ENCODE peak calls at places on chromosomes 7 and 10, in eight cellular contexts. G is CD8-positive, alpha-beta memory T cell; I is heart right ventricle; J is adrenal gland; N is uterus; Z is left ventricle myocardium inferior; R is DND-41; U is ovary. P is an unnamed sample. For H3K4me1, the result is how much of the 10 kb centered on the place peaks cover.

GRCh38 chr10:27241640-27242472 is 1.3 kb upstream of the ACBD5 start:
- DNase-seq in J (peak), R (peak), G (peak), U (peak), I (peak), N (peak), Z (peak), P (peak)

GRCh38 chr7:13257661-13258060 is 570.2 kb downstream of the ARL4A start:
- DNase-seq in J (no peak), Z (no peak), U (no peak), G (no peak), I (no peak), R (no peak), N (no peak), P (no peak)

GRCh38 chr7:154867068-154867467 is 135.9 kb downstream of the PAXIP1 start:
- DNase-seq in Z (no peak), G (no peak), N (no peak), I (no peak), J (no peak), R (no peak), U (no peak), P (no peak)

GRCh38 chr10:100934084-100934659 is 21.4 kb downstream of the SLF2 start:
- DNase-seq in J (no peak), R (no peak), Z (no peak), I (no peak), N (no peak), U (no peak), G (no peak), P (no peak)

GRCh38 chr7:46695045-46695708 is 774.1 kb upstream of the IGFBP3 start:
- DNase-seq in N (no peak), G (no peak), I (no peak), Z (no peak), J (no peak), R (no peak), U (no peak), P (no peak)

GRCh38 chr10:129579228-129579627 is 112.2 kb downstream of the MGMT start:
- DNase-seq in U (no peak), G (no peak), R (no peak), I (no peak), Z (no peak), J (no peak), N (no peak), P (no peak)

GRCh38 chr10:125840955-125841354 is 17.6 kb downstream of the BCCIP start:
- DNase-seq in G (no peak), I (no peak), Z (no peak), U (no peak), R (no peak), N (no peak), J (no peak), P (no peak)

GRCh38 chr10:33820531-33820930 is 486.1 kb upstream of the NRP1 start:
- DNase-seq in Z (no peak), I (no peak), J (no peak), U (no peak), N (no peak), R (no peak), G (no peak), P (no peak)

GRCh38 chr7:23713285-23714235 is 3.5 kb downstream of the STK31 start:
- DNase-seq in N (no peak), U (no peak), I (no peak), Z (no peak), G (no peak), J (no peak), R (no peak), P (no peak)

GRCh38 chr10:62457598-62457997 is 83.4 kb downstream of the ZNF365 start:
- DNase-seq in Z (no peak), U (no peak), I (no peak), J (no peak), N (no peak), G (no peak), R (no peak), P (peak)

GRCh38 chr10:79014796-79015195 is 54.0 kb upstream of the ZMIZ1 start:
- DNase-seq in G (no peak), N (no peak), Z (no peak), J (peak), U (peak), R (no peak), I (no peak), P (no peak)

GRCh38 chr7:116899308-116899707 is 36.9 kb downstream of the CAPZA2 start:
- DNase-seq in J (no peak), R (no peak), G (no peak), N (no peak), U (no peak), Z (no peak), I (no peak), P (no peak)

GRCh38 chr10:91162050-91162494 is 58.4 kb upstream of the PCGF5 start:
- DNase-seq in U (no peak), R (peak), G (peak), I (no peak), J (peak), Z (no peak), N (no peak), P (no peak)

GRCh38 chr10:96673318-96674099 is 46.8 kb downstream of the PIK3AP1 start:
- DNase-seq in R (no peak), N (peak), U (peak), J (peak), G (no peak), Z (peak), I (no peak), P (peak)

GRCh38 chr10:68576118-68576517 is 16.0 kb downstream of the TET1 start:
- DNase-seq in Z (no peak), U (no peak), J (no peak), G (no peak), R (no peak), N (no peak), I (no peak), P (no peak)

GRCh38 chr7:79175390-79175789 is 278.1 kb downstream of the MAGI2 start:
- DNase-seq in Z (no peak), J (no peak), G (no peak), R (no peak), I (no peak), U (no peak), N (no peak), P (no peak)

GRCh38 chr7:119562839-119563238 is 710.1 kb upstream of the KCND2 start:
- DNase-seq in I (no peak), Z (no peak), G (no peak), N (no peak), R (no peak), U (no peak), J (no peak), P (no peak)

GRCh38 chr10:46299531-46300366 is 13.0 kb downstream of the ANTXRL start:
- DNase-seq in Z (no peak), R (no peak), G (no peak), N (no peak), I (no peak), U (no peak), J (peak), P (no peak)

GRCh38 chr7:33195264-33195663 is 65.9 kb downstream of the BBS9 start:
- DNase-seq in J (no peak), G (no peak), N (no peak), U (no peak), R (no peak), Z (no peak), I (no peak), P (no peak)

GRCh38 chr7:111168182-111168581 is 77.3 kb downstream of the LRRN3 start:
- DNase-seq in Z (no peak), U (no peak), J (no peak), N (no peak), I (no peak), G (no peak), R (no peak), P (no peak)

GRCh38 chr7:95608344-95609173 is 12.2 kb upstream of the PDK4 start:
- DNase-seq in J (peak), Z (peak), U (peak), N (peak), R (no peak), G (no peak), I (peak), P (peak)

GRCh38 chr10:97195654-97196212 is 10.0 kb upstream of the SLIT1 start:
- DNase-seq in R (peak), G (no peak), I (no peak), Z (no peak), U (no peak), N (no peak), J (no peak), P (no peak)

GRCh38 chr10:88989824-88990527 is 622 bp upstream of the FAS start:
- DNase-seq in Z (no peak), N (peak), R (no peak), U (no peak), J (peak), G (no peak), I (no peak), P (no peak)

GRCh38 chr10:93059975-93060886 is at the start of gene CYP26C1:
- DNase-seq in U (no peak), I (no peak), N (no peak), G (no peak), R (no peak), J (no peak), Z (no peak), P (no peak)

GRCh38 chr10:14781763-14782162 is 7.1 kb upstream of the FAM107B start:
- DNase-seq in Z (no peak), J (no peak), N (no peak), G (no peak), U (no peak), I (no peak), R (no peak), P (no peak)

GRCh38 chr10:98420786-98421185 is 5.8 kb upstream of the PYROXD2 start:
- DNase-seq in G (peak), N (no peak), J (peak), R (no peak), U (no peak), Z (peak), I (peak), P (no peak)

GRCh38 chr10:98264378-98265065 is 3.5 kb downstream of the LOXL4 start:
- DNase-seq in R (no peak), N (no peak), J (no peak), G (no peak), Z (no peak), U (no peak), I (no peak), P (no peak)

GRCh38 chr7:128427289-128427891 is 17.6 kb upstream of the IMPDH1 start:
- DNase-seq in I (no peak), U (no peak), G (no peak), Z (no peak), J (no peak), N (no peak), R (peak), P (peak)

GRCh38 chr7:157278791-157279678 is 57.8 kb upstream of the DNAJB6 start:
- DNase-seq in U (peak), J (no peak), R (no peak), N (no peak), I (peak), G (no peak), Z (peak), P (no peak)

DNA sequence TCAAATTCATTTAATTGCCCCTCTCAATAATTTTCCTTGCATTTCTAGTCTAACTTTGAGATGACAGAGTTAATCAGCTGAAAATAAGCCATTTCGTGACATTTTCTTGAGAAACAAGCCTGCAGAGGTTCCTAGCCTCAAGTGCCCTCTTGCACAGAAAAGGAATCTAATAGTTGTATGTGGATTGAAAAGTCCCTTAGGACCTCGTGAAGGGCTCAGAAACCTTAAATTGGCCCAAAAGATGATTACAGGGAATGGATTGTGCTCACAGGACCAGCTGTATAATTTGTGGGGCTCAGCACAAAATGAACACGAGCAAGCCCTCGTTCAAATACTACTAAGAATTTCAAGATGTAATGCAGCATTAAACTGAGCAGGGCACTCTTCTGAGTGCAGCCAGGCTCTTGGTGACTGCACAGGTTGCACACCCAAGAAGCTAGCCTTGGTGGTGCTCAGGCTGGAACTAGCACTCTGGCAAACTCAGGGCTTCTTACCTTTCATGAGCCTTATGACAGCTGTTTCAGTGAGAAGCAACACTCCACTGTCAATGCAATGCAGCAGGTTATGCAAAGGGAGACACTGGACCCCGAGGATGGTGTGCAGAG is 102.2 kb downstream of the GSAP start:
- DNase-seq in G (no peak), I (no peak), R (no peak), Z (no peak), N (no peak), J (no peak), U (no peak), P (no peak)
- H3K4me1 ChIP-seq in G (under half), I (under half), R (under half), Z (half or more), N (under half), J (under half), U (under half), P (under half)

GRCh38 chr10:49297818-49298665 is 928 bp upstream of the C10orf71 start:
- DNase-seq in J (no peak), Z (peak), N (no peak), G (no peak), R (no peak), U (no peak), I (peak), P (no peak)

GRCh38 chr10:49296382-49296781 is 2.6 kb upstream of the C10orf71 start:
- DNase-seq in J (no peak), N (no peak), G (no peak), U (no peak), R (no peak), I (no peak), Z (no peak), P (no peak)

GRCh38 chr10:49295297-49295696 is 3.7 kb upstream of the C10orf71 start:
- DNase-seq in Z (no peak), R (no peak), I (no peak), N (no peak), G (no peak), U (no peak), J (no peak), P (no peak)

GRCh38 chr10:49298666-49298989 is 342 bp upstream of the C10orf71 start:
- DNase-seq in N (peak), I (peak), U (peak), J (no peak), Z (peak), G (no peak), R (no peak), P (no peak)

DNA sequence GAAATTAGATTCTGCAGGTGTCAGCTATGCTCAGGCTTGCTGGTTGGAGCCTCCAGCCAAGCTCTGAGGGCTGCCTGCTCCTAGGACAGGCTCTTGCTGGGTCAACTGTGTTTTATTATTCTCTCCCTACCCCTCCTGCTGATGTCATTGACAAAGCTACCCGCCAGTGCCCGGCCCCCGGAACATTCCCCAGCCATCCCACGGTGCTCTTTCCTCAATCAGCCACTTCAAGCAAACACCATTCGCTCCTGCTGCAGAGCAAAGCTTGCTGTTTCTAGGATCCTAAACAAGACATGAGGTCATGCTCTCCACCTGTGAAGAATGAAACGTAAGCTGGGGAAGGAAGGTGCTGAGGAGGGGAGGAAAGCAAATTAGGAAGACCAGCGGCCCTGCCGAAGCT is 2.1 kb upstream of the C10orf71 start:
- DNase-seq in N (no peak), Z (no peak), G (no peak), R (no peak), I (no peak), U (no peak), J (no peak), P (no peak)
- H3K4me1 ChIP-seq in N (under half), Z (half or more), G (under half), R (under half), I (half or more), U (under half), J (under half), P (under half)

DNA sequence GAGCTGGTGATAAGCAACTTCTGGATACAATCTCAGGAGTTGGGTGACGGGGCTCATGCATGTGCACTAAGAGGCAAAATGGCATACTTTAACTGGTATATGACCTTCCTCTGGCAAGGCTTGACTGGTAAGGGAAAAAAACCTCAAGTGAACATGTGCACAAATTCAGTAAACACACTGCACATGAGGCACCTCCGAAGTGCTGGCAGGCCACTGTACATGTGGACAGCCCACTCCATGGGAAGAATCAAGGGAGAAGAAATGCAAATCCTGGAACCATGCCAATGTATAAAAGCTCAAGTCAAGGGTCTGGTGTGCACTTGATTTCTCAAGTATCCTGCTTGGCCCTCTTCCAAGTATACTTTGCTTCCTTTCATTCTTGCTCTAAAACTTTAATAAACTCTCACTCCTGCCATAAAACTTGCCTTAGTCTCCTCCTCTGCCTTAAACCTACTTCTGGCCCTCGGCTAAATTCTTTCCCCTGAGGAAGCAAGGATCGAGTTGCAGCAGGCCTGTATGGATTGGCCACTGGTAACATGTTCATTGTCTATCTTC is 167.2 kb downstream of the RAMP3 start:
- DNase-seq in Z (no peak), J (no peak), N (no peak), I (no peak), U (no peak), R (no peak), G (no peak), P (no peak)
- H3K4me1 ChIP-seq in Z (under half), J (under half), N (under half), I (under half), U (under half), R (under half), G (under half), P (under half)

GRCh38 chr10:113957013-113957412 is 86.7 kb upstream of the ADRB1 start:
- DNase-seq in G (no peak), R (no peak), Z (no peak), N (no peak), U (no peak), J (no peak), I (no peak), P (no peak)
- H3K4me1 ChIP-seq in G (under half), R (under half), Z (under half), N (under half), U (under half), J (under half), I (under half), P (under half)

DNA sequence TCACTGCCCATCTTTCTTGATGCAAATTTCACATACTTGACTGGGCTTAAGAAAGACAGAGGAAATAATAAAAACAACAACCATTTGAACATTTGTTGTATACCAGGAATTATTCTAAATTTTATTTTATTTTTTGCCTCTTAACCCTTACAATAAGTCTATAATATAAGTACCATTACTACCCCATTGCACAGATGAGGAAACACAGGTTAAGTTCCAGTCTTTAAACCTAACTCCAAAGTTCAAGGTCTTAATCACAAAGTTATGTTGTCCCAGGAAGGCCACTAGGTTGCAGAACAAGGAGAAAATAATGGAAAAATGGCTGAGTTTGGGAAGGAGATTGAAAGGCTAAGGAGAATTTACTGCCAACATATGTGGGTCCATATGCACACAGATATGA is 3.5 kb downstream of the FKBP14 start:
- DNase-seq in J (no peak), I (no peak), G (no peak), Z (no peak), N (no peak), R (no peak), U (no peak), P (no peak)
- H3K4me1 ChIP-seq in J (under half), I (under half), G (under half), Z (under half), N (under half), R (under half), U (under half), P (under half)

GRCh38 chr7:28155964-28156363 is 24.6 kb downstream of the JAZF1 start:
- DNase-seq in R (no peak), N (no peak), U (no peak), J (no peak), Z (no peak), I (no peak), G (no peak), P (no peak)

GRCh38 chr7:28155019-28155660 is 25.5 kb downstream of the JAZF1 start:
- DNase-seq in R (no peak), N (no peak), I (no peak), U (no peak), G (no peak), J (no peak), Z (no peak), P (peak)

GRCh38 chr7:28151965-28152364 is 28.6 kb downstream of the JAZF1 start:
- DNase-seq in N (no peak), Z (no peak), I (no peak), U (no peak), G (no peak), J (no peak), R (no peak), P (peak)

GRCh38 chr7:28149291-28150101 is 31.1 kb downstream of the JAZF1 start:
- DNase-seq in Z (no peak), G (no peak), I (no peak), R (no peak), U (no peak), J (no peak), N (no peak), P (no peak)

DNA sequence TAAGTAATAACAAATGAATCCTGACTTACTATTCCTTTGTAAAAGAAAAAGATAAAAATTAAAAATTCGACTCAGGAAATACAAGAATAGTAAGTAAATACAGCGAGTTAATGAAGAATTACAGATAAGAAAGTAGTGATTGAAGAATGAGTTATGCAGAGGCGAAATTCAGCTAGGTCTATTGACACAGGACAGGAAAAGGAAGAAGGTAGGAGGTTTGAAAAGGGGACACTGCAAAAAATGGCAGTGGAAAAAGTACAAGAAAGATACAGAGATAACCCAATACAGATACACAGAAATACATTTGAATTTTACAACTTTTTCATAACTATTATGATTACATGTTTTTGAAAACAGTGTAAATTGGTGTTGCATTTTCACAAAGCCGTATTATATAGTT is 28.0 kb downstream of the JAZF1 start:
- DNase-seq in I (no peak), Z (no peak), U (no peak), G (no peak), R (no peak), N (no peak), J (no peak), P (no peak)
- H3K4me1 ChIP-seq in I (half or more), Z (half or more), U (under half), G (under half), R (under half), N (under half), J (under half), P (under half)

P was measured in MM.1S.